ENCODE peak calls at places on chromosomes 1 and 21, in five cellular contexts. K, B, D, R and X are unnamed samples.
A peak's percentile ranks its signal among the peaks of the same experiment; 100 is the strongest.

GRCh38 chr1:28147264-28148094 is 29.0 kb downstream of the PTAFR start:
- DNase-seq in K (no peak), B (no peak), D (no peak), R (no peak), X (no peak)

GRCh38 chr1:217563179-217563578 is 67.7 kb downstream of the GPATCH2 start:
- DNase-seq in K (no peak), B (no peak), D (no peak), R (no peak), X (no peak)

GRCh38 chr21:32599146-32599925 is 12.8 kb downstream of the CFAP298 start:
- DNase-seq in K (no peak), B (no peak), D (no peak), R (no peak), X (peak; percentile 6)

GRCh38 chr1:7680791-7681165 is 90.3 kb upstream of the VAMP3 start:
- DNase-seq in K (no peak), B (no peak), D (no peak), R (no peak), X (no peak)

GRCh38 chr1:24435782-24436365 is 20.3 kb downstream of the NIPAL3 start:
- DNase-seq in K (peak; percentile 26), B (no peak), D (no peak), R (no peak), X (no peak)

GRCh38 chr1:192980856-192981255 is 78.3 kb downstream of the UCHL5 start:
- DNase-seq in K (no peak), B (no peak), D (no peak), R (no peak), X (no peak)

GRCh38 chr1:155322571-155322952 is 1.9 kb downstream of the RUSC1 start:
- DNase-seq in K (no peak), B (no peak), D (peak; percentile 26), R (peak; percentile 22), X (no peak)

GRCh38 chr1:203504400-203505250 is 10.7 kb downstream of the OPTC start:
- DNase-seq in K (peak; percentile 45), B (peak; percentile 79), D (peak; percentile 69), R (peak; percentile 84), X (peak; percentile 67)

GRCh38 chr1:197521118-197521739 is 253.2 kb downstream of the CRB1 start:
- DNase-seq in K (no peak), B (no peak), D (peak; percentile 46), R (peak; percentile 6), X (peak; percentile 36)

GRCh38 chr1:168466703-168467081 is 77.1 kb downstream of the XCL2 start:
- DNase-seq in K (no peak), B (no peak), D (no peak), R (no peak), X (no peak)

GRCh38 chr1:28104866-28105467 is 16.6 kb upstream of the EYA3 start:
- DNase-seq in K (peak; percentile 62), B (peak; percentile 22), D (peak; percentile 80), R (no peak), X (no peak)

GRCh38 chr1:71393301-71393700 is 312.5 kb upstream of the ZRANB2 start:
- DNase-seq in K (no peak), B (no peak), D (no peak), R (no peak), X (no peak)